ENCODE peak calls at places on chromosomes 1 and 21, in ten cellular contexts. One of them, this sample, is unnamed.

GRCh38 chr1:112840631-112841624 is 115.1 kb downstream of the SLC16A1 start:
- DNase-seq in ascending aorta: no peak
- DNase-seq in B cell: peak; percentile 50
- DNase-seq in fibroblast of mammary gland: no peak
- DNase-seq in A549: no peak
- DNase-seq in GM13977: no peak
- DNase-seq in astrocyte of the spinal cord: no peak
- DNase-seq in CD8-positive, alpha-beta T cell: no peak
- DNase-seq in dorsolateral prefrontal cortex: no peak
- DNase-seq in GM13976: no peak
- DNase-seq in this sample: no peak

GRCh38 chr1:171717080-171717479 is 24.8 kb downstream of the VAMP4 start:
- DNase-seq in GM13976: no peak
- DNase-seq in CD8-positive, alpha-beta T cell: no peak
- DNase-seq in ascending aorta: no peak
- DNase-seq in A549: no peak
- DNase-seq in GM13977: no peak
- DNase-seq in B cell: no peak
- DNase-seq in fibroblast of mammary gland: peak; percentile 39
- DNase-seq in astrocyte of the spinal cord: no peak
- DNase-seq in dorsolateral prefrontal cortex: no peak
- DNase-seq in this sample: no peak

GRCh38 chr1:56788588-56788987 is 30.6 kb downstream of the FYB2 start:
- DNase-seq in A549: no peak
- DNase-seq in ascending aorta: no peak
- DNase-seq in dorsolateral prefrontal cortex: no peak
- DNase-seq in B cell: no peak
- DNase-seq in CD8-positive, alpha-beta T cell: no peak
- DNase-seq in fibroblast of mammary gland: no peak
- DNase-seq in astrocyte of the spinal cord: peak; percentile 9
- DNase-seq in GM13976: no peak
- DNase-seq in GM13977: no peak
- DNase-seq in this sample: no peak

GRCh38 chr1:100879422-100879821 is 15.2 kb downstream of the EXTL2 start:
- DNase-seq in ascending aorta: no peak
- DNase-seq in astrocyte of the spinal cord: no peak
- DNase-seq in CD8-positive, alpha-beta T cell: no peak
- DNase-seq in B cell: no peak
- DNase-seq in A549: no peak
- DNase-seq in GM13977: no peak
- DNase-seq in GM13976: no peak
- DNase-seq in dorsolateral prefrontal cortex: no peak
- DNase-seq in fibroblast of mammary gland: no peak
- DNase-seq in this sample: no peak

GRCh38 chr1:201696217-201696761 is 132.7 kb upstream of the IPO9 start:
- DNase-seq in ascending aorta: peak; percentile 91
- DNase-seq in fibroblast of mammary gland: peak; percentile 98
- DNase-seq in A549: no peak
- DNase-seq in B cell: no peak
- DNase-seq in CD8-positive, alpha-beta T cell: no peak
- DNase-seq in GM13976: no peak
- DNase-seq in GM13977: no peak
- DNase-seq in astrocyte of the spinal cord: peak; percentile 93
- DNase-seq in dorsolateral prefrontal cortex: peak; percentile 76
- DNase-seq in this sample: no peak

GRCh38 chr1:157403203-157403602 is 149.1 kb downstream of the FCRL5 start:
- DNase-seq in GM13976: peak; percentile 38
- DNase-seq in ascending aorta: no peak
- DNase-seq in CD8-positive, alpha-beta T cell: no peak
- DNase-seq in B cell: peak; percentile 23
- DNase-seq in astrocyte of the spinal cord: peak; percentile 9
- DNase-seq in GM13977: peak; percentile 29
- DNase-seq in A549: peak; percentile 9
- DNase-seq in dorsolateral prefrontal cortex: no peak
- DNase-seq in fibroblast of mammary gland: no peak
- DNase-seq in this sample: peak; percentile 55

GRCh38 chr1:228963795-228964177 is 228.5 kb downstream of the RHOU start:
- DNase-seq in CD8-positive, alpha-beta T cell: no peak
- DNase-seq in A549: no peak
- DNase-seq in fibroblast of mammary gland: peak; percentile 45
- DNase-seq in ascending aorta: peak; percentile 75
- DNase-seq in dorsolateral prefrontal cortex: no peak
- DNase-seq in GM13976: no peak
- DNase-seq in GM13977: no peak
- DNase-seq in astrocyte of the spinal cord: no peak
- DNase-seq in B cell: no peak
- DNase-seq in this sample: no peak

GRCh38 chr1:15186846-15187151 is 33.3 kb downstream of the TMEM51 start:
- DNase-seq in CD8-positive, alpha-beta T cell: no peak
- DNase-seq in fibroblast of mammary gland: no peak
- DNase-seq in B cell: no peak
- DNase-seq in astrocyte of the spinal cord: no peak
- DNase-seq in dorsolateral prefrontal cortex: no peak
- DNase-seq in GM13977: no peak
- DNase-seq in ascending aorta: no peak
- DNase-seq in A549: no peak
- DNase-seq in GM13976: no peak
- DNase-seq in this sample: no peak

GRCh38 chr21:44982558-44983244 is 42.9 kb downstream of the SLX9 start:
- DNase-seq in B cell: no peak
- DNase-seq in astrocyte of the spinal cord: peak; percentile 69
- DNase-seq in CD8-positive, alpha-beta T cell: no peak
- DNase-seq in dorsolateral prefrontal cortex: no peak
- DNase-seq in GM13977: no peak
- DNase-seq in A549: peak; percentile 24
- DNase-seq in ascending aorta: peak; percentile 94
- DNase-seq in fibroblast of mammary gland: no peak
- DNase-seq in GM13976: no peak
- DNase-seq in this sample: no peak

GRCh38 chr21:35197191-35197590 is 148.1 kb upstream of the RUNX1 start:
- DNase-seq in fibroblast of mammary gland: peak; percentile 61
- DNase-seq in B cell: no peak
- DNase-seq in GM13977: no peak
- DNase-seq in A549: no peak
- DNase-seq in CD8-positive, alpha-beta T cell: no peak
- DNase-seq in GM13976: no peak
- DNase-seq in dorsolateral prefrontal cortex: no peak
- DNase-seq in ascending aorta: no peak
- DNase-seq in astrocyte of the spinal cord: peak; percentile 42
- DNase-seq in this sample: no peak

GRCh38 chr1:182789138-182790076 is at the start of gene NPL:
- DNase-seq in astrocyte of the spinal cord: peak; percentile 76
- DNase-seq in A549: peak; percentile 68
- DNase-seq in GM13977: peak; percentile 90
- DNase-seq in ascending aorta: peak; percentile 90
- DNase-seq in dorsolateral prefrontal cortex: peak; percentile 93
- DNase-seq in B cell: peak; percentile 88
- DNase-seq in GM13976: peak; percentile 90
- DNase-seq in CD8-positive, alpha-beta T cell: peak; percentile 83
- DNase-seq in fibroblast of mammary gland: peak; percentile 62
- DNase-seq in this sample: peak; percentile 94

GRCh38 chr1:183291802-183292515 is 105.9 kb downstream of the LAMC2 start:
- DNase-seq in B cell: no peak
- DNase-seq in A549: no peak
- DNase-seq in fibroblast of mammary gland: peak; percentile 67
- DNase-seq in dorsolateral prefrontal cortex: no peak
- DNase-seq in CD8-positive, alpha-beta T cell: no peak
- DNase-seq in astrocyte of the spinal cord: peak; percentile 62
- DNase-seq in GM13976: no peak
- DNase-seq in GM13977: no peak
- DNase-seq in ascending aorta: peak; percentile 89
- DNase-seq in this sample: no peak

GRCh38 chr1:35745124-35745730 is 24.6 kb downstream of the CLSPN start:
- DNase-seq in GM13976: no peak
- DNase-seq in astrocyte of the spinal cord: no peak
- DNase-seq in A549: no peak
- DNase-seq in GM13977: no peak
- DNase-seq in ascending aorta: no peak
- DNase-seq in dorsolateral prefrontal cortex: no peak
- DNase-seq in CD8-positive, alpha-beta T cell: no peak
- DNase-seq in fibroblast of mammary gland: no peak
- DNase-seq in B cell: no peak
- DNase-seq in this sample: no peak

GRCh38 chr21:30320215-30320614 is at the start of gene KRTAP26-1:
- DNase-seq in GM13976: no peak
- DNase-seq in ascending aorta: no peak
- DNase-seq in astrocyte of the spinal cord: no peak
- DNase-seq in dorsolateral prefrontal cortex: no peak
- DNase-seq in fibroblast of mammary gland: no peak
- DNase-seq in CD8-positive, alpha-beta T cell: no peak
- DNase-seq in A549: no peak
- DNase-seq in GM13977: no peak
- DNase-seq in B cell: no peak
- DNase-seq in this sample: no peak

GRCh38 chr1:211947396-211948295 is 87.7 kb downstream of the INTS7 start:
- DNase-seq in GM13977: no peak
- DNase-seq in A549: no peak
- DNase-seq in GM13976: no peak
- DNase-seq in CD8-positive, alpha-beta T cell: no peak
- DNase-seq in ascending aorta: no peak
- DNase-seq in B cell: no peak
- DNase-seq in astrocyte of the spinal cord: no peak
- DNase-seq in dorsolateral prefrontal cortex: no peak
- DNase-seq in fibroblast of mammary gland: no peak
- DNase-seq in this sample: no peak

GRCh38 chr1:211942583-211942982 is 92.8 kb downstream of the INTS7 start:
- DNase-seq in CD8-positive, alpha-beta T cell: no peak
- DNase-seq in GM13977: no peak
- DNase-seq in dorsolateral prefrontal cortex: no peak
- DNase-seq in GM13976: no peak
- DNase-seq in fibroblast of mammary gland: no peak
- DNase-seq in A549: no peak
- DNase-seq in astrocyte of the spinal cord: no peak
- DNase-seq in ascending aorta: no peak
- DNase-seq in B cell: no peak
- DNase-seq in this sample: no peak

GRCh38 chr1:211939876-211940468 is 95.4 kb downstream of the INTS7 start:
- DNase-seq in astrocyte of the spinal cord: no peak
- DNase-seq in fibroblast of mammary gland: no peak
- DNase-seq in ascending aorta: no peak
- DNase-seq in B cell: no peak
- DNase-seq in CD8-positive, alpha-beta T cell: no peak
- DNase-seq in GM13976: peak; percentile 69
- DNase-seq in A549: no peak
- DNase-seq in GM13977: peak; percentile 64
- DNase-seq in dorsolateral prefrontal cortex: no peak
- DNase-seq in this sample: peak; percentile 82

GRCh38 chr1:211948377-211948776 is 87.0 kb downstream of the INTS7 start:
- DNase-seq in B cell: no peak
- DNase-seq in dorsolateral prefrontal cortex: no peak
- DNase-seq in ascending aorta: no peak
- DNase-seq in GM13976: no peak
- DNase-seq in A549: no peak
- DNase-seq in fibroblast of mammary gland: no peak
- DNase-seq in CD8-positive, alpha-beta T cell: no peak
- DNase-seq in GM13977: no peak
- DNase-seq in astrocyte of the spinal cord: no peak
- DNase-seq in this sample: no peak

DNA sequence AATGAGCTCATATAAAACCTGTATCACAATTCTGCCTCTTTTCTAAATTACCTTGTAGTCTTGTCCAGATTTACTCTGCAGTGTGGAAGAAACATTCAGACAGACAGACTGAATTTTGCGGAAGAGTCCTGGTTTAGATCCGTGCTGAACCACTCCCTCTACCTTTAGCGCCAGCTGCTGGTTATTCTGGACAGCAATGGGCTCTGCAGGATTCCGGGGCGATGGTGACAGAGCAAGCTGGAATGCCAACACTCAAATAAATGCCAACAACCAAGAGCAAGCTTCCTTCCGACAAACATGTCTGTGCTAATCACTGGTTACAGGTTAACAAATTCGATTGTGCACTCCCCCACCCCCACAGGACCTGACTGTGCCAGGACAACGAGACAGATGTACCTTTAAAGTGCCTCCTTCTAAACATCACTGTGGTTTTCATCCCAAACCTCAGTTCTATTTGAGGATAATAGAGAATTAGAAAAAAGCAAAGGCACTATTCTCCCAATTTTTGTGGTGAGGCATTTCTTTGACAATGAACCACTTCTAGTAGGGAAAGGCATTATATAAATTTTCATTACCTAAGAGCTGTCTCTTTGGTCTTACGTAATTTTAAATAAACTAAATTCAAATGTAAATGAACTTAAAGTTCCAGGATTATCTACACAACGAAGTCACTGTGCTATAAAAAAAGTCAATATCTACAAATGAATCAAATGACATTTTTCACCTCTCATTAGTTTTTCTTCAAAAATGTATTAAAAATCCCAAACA is 90.4 kb downstream of the INTS7 start:
- DNase-seq in dorsolateral prefrontal cortex: no peak
- DNase-seq in astrocyte of the spinal cord: peak; percentile 48
- DNase-seq in GM13976: no peak
- DNase-seq in ascending aorta: no peak
- DNase-seq in B cell: no peak
- DNase-seq in A549: peak; percentile 93
- DNase-seq in GM13977: no peak
- DNase-seq in CD8-positive, alpha-beta T cell: no peak
- DNase-seq in fibroblast of mammary gland: peak; percentile 43
- DNase-seq in this sample: no peak
- TF ChIP-seq CTCF in dorsolateral prefrontal cortex: peak; percentile 17
- TF ChIP-seq CTCF in astrocyte of the spinal cord: peak; percentile 76
- TF ChIP-seq CTCF in GM13976: no peak
- TF ChIP-seq CTCF in ascending aorta: peak; percentile 17
- TF ChIP-seq CTCF in B cell: no peak
- TF ChIP-seq CTCF in A549: peak; percentile 95
- TF ChIP-seq CTCF in GM13977: no peak
- TF ChIP-seq CTCF in CD8-positive, alpha-beta T cell: no peak
- TF ChIP-seq CTCF in fibroblast of mammary gland: peak; percentile 47
- TF ChIP-seq CTCF in this sample: no peak

GRCh38 chr1:25487628-25488027 is 55.8 kb upstream of the LDLRAP1 start:
- DNase-seq in GM13977: no peak
- DNase-seq in astrocyte of the spinal cord: no peak
- DNase-seq in GM13976: no peak
- DNase-seq in B cell: no peak
- DNase-seq in ascending aorta: no peak
- DNase-seq in A549: no peak
- DNase-seq in CD8-positive, alpha-beta T cell: peak; percentile 38
- DNase-seq in fibroblast of mammary gland: no peak
- DNase-seq in dorsolateral prefrontal cortex: no peak
- DNase-seq in this sample: no peak
- TF ChIP-seq CTCF in GM13977: peak; percentile 56
- TF ChIP-seq CTCF in astrocyte of the spinal cord: peak; percentile 44
- TF ChIP-seq CTCF in GM13976: peak; percentile 53
- TF ChIP-seq CTCF in B cell: peak; percentile 73
- TF ChIP-seq CTCF in ascending aorta: peak; percentile 36
- TF ChIP-seq CTCF in A549: peak; percentile 33
- TF ChIP-seq CTCF in CD8-positive, alpha-beta T cell: peak; percentile 74
- TF ChIP-seq CTCF in fibroblast of mammary gland: peak; percentile 50
- TF ChIP-seq CTCF in dorsolateral prefrontal cortex: peak; percentile 42
- TF ChIP-seq CTCF in this sample: peak; percentile 65

GRCh38 chr1:38919075-38919474 is 22.6 kb downstream of the RHBDL2 start:
- DNase-seq in A549: no peak
- DNase-seq in ascending aorta: no peak
- DNase-seq in B cell: no peak
- DNase-seq in dorsolateral prefrontal cortex: peak; percentile 69
- DNase-seq in CD8-positive, alpha-beta T cell: no peak
- DNase-seq in fibroblast of mammary gland: no peak
- DNase-seq in GM13976: no peak
- DNase-seq in astrocyte of the spinal cord: no peak
- DNase-seq in GM13977: no peak
- DNase-seq in this sample: no peak
- TF ChIP-seq CTCF in A549: no peak
- TF ChIP-seq CTCF in ascending aorta: no peak
- TF ChIP-seq CTCF in B cell: no peak
- TF ChIP-seq CTCF in dorsolateral prefrontal cortex: peak; percentile 52
- TF ChIP-seq CTCF in CD8-positive, alpha-beta T cell: no peak
- TF ChIP-seq CTCF in fibroblast of mammary gland: no peak
- TF ChIP-seq CTCF in GM13976: no peak
- TF ChIP-seq CTCF in astrocyte of the spinal cord: no peak
- TF ChIP-seq CTCF in GM13977: no peak
- TF ChIP-seq CTCF in this sample: no peak

GRCh38 chr1:180213401-180214177 is 16.5 kb upstream of the LHX4 start:
- DNase-seq in CD8-positive, alpha-beta T cell: peak; percentile 40
- DNase-seq in A549: peak; percentile 19
- DNase-seq in B cell: no peak
- DNase-seq in fibroblast of mammary gland: peak; percentile 24
- DNase-seq in dorsolateral prefrontal cortex: no peak
- DNase-seq in astrocyte of the spinal cord: no peak
- DNase-seq in GM13977: peak; percentile 72
- DNase-seq in GM13976: peak; percentile 75
- DNase-seq in ascending aorta: no peak
- DNase-seq in this sample: peak; percentile 25
- TF ChIP-seq CTCF in CD8-positive, alpha-beta T cell: no peak
- TF ChIP-seq CTCF in A549: no peak
- TF ChIP-seq CTCF in B cell: no peak
- TF ChIP-seq CTCF in fibroblast of mammary gland: no peak
- TF ChIP-seq CTCF in dorsolateral prefrontal cortex: peak; percentile 10
- TF ChIP-seq CTCF in astrocyte of the spinal cord: no peak
- TF ChIP-seq CTCF in GM13977: no peak
- TF ChIP-seq CTCF in GM13976: no peak
- TF ChIP-seq CTCF in ascending aorta: no peak
- TF ChIP-seq CTCF in this sample: peak; percentile 8

This sample was measured in GM06990.